ENCODE peak calls at places on chromosomes 2 and 18, in four cellular contexts. F, X, I and M are unnamed samples.

GRCh38 chr2:233764761-233765160 is 4.7 kb downstream of the UGT1A1 start:
- DNase-seq in X (no peak), I (no peak), F (no peak), M (no peak)

GRCh38 chr2:12549641-12550040 is 167.1 kb upstream of the TRIB2 start:
- DNase-seq in X (no peak), I (no peak), F (no peak), M (no peak)

GRCh38 chr2:231479455-231479854 is 15.2 kb upstream of the NCL start:
- DNase-seq in I (no peak), X (no peak), F (no peak), M (no peak)

GRCh38 chr18:31711365-31712035 is 27.1 kb upstream of the B4GALT6 start:
- DNase-seq in X (no peak), F (no peak), I (no peak), M (no peak)

GRCh38 chr2:71935291-71935848 is 212.3 kb downstream of the CYP26B1 start:
- DNase-seq in F (no peak), X (peak), I (no peak), M (peak)

GRCh38 chr2:200223385-200223784 is 83.1 kb upstream of the SPATS2L start:
- DNase-seq in I (no peak), F (no peak), X (no peak), M (no peak)

GRCh38 chr2:210955591-210955990 is 399.2 kb downstream of the CPS1 start:
- DNase-seq in F (no peak), X (no peak), I (no peak), M (no peak)

GRCh38 chr18:3148930-3149535 is 70.7 kb downstream of the MYOM1 start:
- DNase-seq in X (no peak), F (no peak), I (no peak), M (no peak)

GRCh38 chr2:160582481-160583161 is 89.0 kb upstream of the RBMS1 start:
- DNase-seq in X (no peak), F (no peak), I (no peak), M (no peak)

DNA sequence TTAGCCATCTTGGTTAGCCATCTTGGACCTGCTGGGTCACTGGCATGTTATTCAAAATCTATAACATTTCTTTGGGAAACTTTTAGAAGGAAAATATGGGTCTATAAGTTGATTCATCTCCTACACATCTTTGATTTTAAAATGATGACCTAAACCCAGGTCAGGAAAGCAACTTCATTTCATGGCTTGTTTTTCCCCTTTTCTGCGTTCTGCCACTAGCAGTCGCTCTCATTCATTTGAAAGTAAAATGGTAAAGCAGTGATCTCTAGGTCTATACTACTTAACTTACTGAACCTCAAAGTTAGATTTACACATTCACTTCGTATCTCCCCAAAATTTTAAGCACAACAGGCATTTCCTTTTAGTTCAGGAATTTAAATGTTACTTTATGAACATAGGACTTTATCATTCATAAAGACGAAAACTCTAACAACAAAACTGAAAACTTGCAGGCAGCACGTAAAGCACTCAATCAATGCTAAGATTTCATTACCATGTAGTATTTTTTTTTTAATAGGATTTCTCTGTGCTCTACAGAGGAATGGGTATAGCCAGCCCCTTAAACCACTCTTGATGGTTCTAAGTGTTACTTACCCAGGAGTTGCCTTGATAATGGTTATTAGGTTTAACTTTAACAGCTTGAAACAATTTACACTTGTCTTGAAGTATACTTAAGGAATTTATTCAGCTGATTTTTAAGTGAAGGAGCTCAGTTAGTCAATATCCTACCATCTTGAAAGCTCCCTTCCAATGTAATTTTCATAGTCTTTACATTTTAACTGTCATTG is 62.5 kb downstream of the GORASP2 start:
- DNase-seq in X (no peak), F (no peak), I (no peak), M (no peak)
- TF ChIP-seq CTCF in X (no peak), F (no peak), I (peak), M (no peak)

GRCh38 chr18:74113711-74114110 is 33.9 kb downstream of the FBXO15 start:
- DNase-seq in I (no peak), F (no peak), X (no peak), M (no peak)

GRCh38 chr18:74114206-74114605 is 33.4 kb downstream of the FBXO15 start:
- DNase-seq in I (no peak), F (no peak), X (no peak), M (no peak)

GRCh38 chr18:74110149-74110548 is 37.5 kb downstream of the FBXO15 start:
- DNase-seq in X (no peak), I (no peak), F (no peak), M (no peak)

GRCh38 chr18:74108460-74108859 is 39.2 kb downstream of the FBXO15 start:
- DNase-seq in I (no peak), X (no peak), F (no peak), M (no peak)

GRCh38 chr18:74110983-74111382 is 36.7 kb downstream of the FBXO15 start:
- DNase-seq in I (no peak), F (no peak), X (no peak), M (no peak)
- TF ChIP-seq CTCF in I (no peak), F (no peak), X (no peak), M (no peak)

GRCh38 chr2:135043345-135043744 is 3.9 kb downstream of the MAP3K19 start:
- DNase-seq in F (no peak), X (no peak), I (no peak), M (no peak)
- TF ChIP-seq CTCF in F (peak), X (peak), I (peak), M (peak)

GRCh38 chr2:171451074-171451473 is 17.0 kb downstream of the DCAF17 start:
- DNase-seq in X (no peak), F (no peak), I (no peak), M (no peak)

GRCh38 chr2:171447675-171448074 is 13.6 kb downstream of the DCAF17 start:
- DNase-seq in X (no peak), I (no peak), F (no peak), M (no peak)
- TF ChIP-seq CTCF in X (no peak), I (peak), F (no peak), M (no peak)

GRCh38 chr2:110853516-110853915 is 121.1 kb downstream of the ACOXL start:
- DNase-seq in F (peak), I (no peak), X (no peak), M (no peak)
- TF ChIP-seq CTCF in F (peak), I (peak), X (peak), M (no peak)